ENCODE peak calls at places on chromosomes 16 and 17, in nine cellular contexts. J, H, M, Q, L, B, K, V and G are unnamed samples.

GRCh38 chr17:79691931-79692330 is 38.8 kb upstream of the ENPP7 start:
- DNase-seq in H (no peak), B (no peak), Q (no peak), K (no peak), M (no peak), L (no peak), V (peak; percentile 37), J (no peak), G (no peak)

GRCh38 chr17:35315283-35315682 is 58.1 kb downstream of the SLFN11 start:
- DNase-seq in V (no peak), M (no peak), B (no peak), K (no peak), Q (peak; percentile 71), H (no peak), L (no peak), J (no peak), G (no peak)

GRCh38 chr17:1905190-1905919 is 75.5 kb downstream of the RPA1 start:
- DNase-seq in B (peak; percentile 54), J (peak; percentile 16), L (no peak), V (no peak), K (no peak), H (no peak), M (no peak), Q (no peak), G (no peak)

GRCh38 chr16:3142770-3143169 is 7.9 kb downstream of the ZNF213 start:
- DNase-seq in J (no peak), L (no peak), H (no peak), Q (no peak), M (no peak), B (peak; percentile 7), K (no peak), V (no peak), G (no peak)

GRCh38 chr17:31645351-31645750 is 213.7 kb downstream of the COPRS start:
- DNase-seq in Q (no peak), J (no peak), M (no peak), V (no peak), B (no peak), H (no peak), K (no peak), L (no peak), G (no peak)

GRCh38 chr17:57505841-57506240 is 239.3 kb downstream of the CCDC182 start:
- DNase-seq in J (no peak), H (no peak), L (no peak), Q (no peak), B (peak; percentile 72), V (no peak), M (no peak), K (no peak), G (no peak)

GRCh38 chr17:30928584-30928983 is 6.8 kb downstream of the ADAP2 start:
- DNase-seq in B (no peak), J (no peak), K (no peak), H (peak; percentile 34), V (no peak), L (no peak), Q (no peak), M (no peak), G (no peak)

GRCh38 chr16:74438492-74438979 is 17.3 kb upstream of the CLEC18B start:
- DNase-seq in Q (peak; percentile 37), V (no peak), H (no peak), M (no peak), J (no peak), B (no peak), L (no peak), K (no peak), G (no peak)

GRCh38 chr17:10775058-10775457 is 28.8 kb downstream of the TMEM238L start:
- DNase-seq in K (no peak), H (peak; percentile 41), J (no peak), M (no peak), B (no peak), Q (no peak), V (peak; percentile 62), L (no peak), G (no peak)

GRCh38 chr17:46772879-46773620 is 45.4 kb downstream of the WNT3 start:
- DNase-seq in J (no peak), H (peak; percentile 48), V (no peak), K (no peak), M (no peak), Q (no peak), L (no peak), B (peak; percentile 41), G (no peak)

DNA sequence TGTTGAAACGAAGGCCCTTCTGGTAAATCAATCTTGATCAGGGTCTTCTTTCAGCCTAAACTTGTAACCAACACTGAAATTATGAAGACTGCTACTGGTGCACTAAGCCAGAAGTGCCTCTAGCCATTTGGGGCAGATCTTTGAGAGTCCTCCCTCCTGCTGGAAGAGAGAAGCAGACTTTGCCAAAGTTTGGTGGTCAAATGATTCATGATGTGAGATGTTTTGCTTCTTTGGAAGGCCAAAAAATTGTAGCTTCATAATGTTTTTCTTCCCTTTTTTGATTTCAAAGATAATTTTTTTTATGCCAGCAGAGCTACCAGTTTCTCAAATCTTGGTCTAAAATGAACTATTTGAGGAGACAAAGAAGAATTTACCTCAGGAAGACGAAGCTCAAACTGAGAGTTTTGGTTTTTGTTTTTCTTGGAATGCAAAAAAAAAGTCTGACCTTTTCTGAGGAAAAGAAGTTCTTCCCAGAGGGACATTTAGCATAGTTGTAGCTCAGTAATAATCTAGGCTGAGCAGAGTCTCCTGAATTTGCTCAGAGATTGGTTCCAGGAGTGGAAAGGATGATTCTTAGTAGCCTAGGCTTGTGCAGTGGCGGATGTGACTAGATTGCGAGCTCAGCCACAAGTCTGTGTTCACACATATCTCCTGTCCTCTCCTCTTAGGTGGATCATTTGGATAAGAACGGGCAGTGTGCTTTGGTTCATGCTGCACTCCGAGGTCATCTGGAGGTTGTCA is 50.9 kb downstream of the CYB561 start:
- DNase-seq in M (no peak), Q (no peak), J (no peak), V (no peak), H (no peak), K (no peak), B (no peak), L (no peak), G (no peak)
- H3K4me3 ChIP-seq in M (no peak overlapping the region), Q (no peak overlapping the region), J (no peak overlapping the region), V (no peak overlapping the region), H (no peak overlapping the region), K (no peak overlapping the region), B (no peak overlapping the region), L (no peak overlapping the region), G (no peak overlapping the region)

GRCh38 chr16:19203374-19203966 is 35.4 kb downstream of the SYT17 start:
- DNase-seq in M (no peak), J (no peak), L (no peak), H (no peak), Q (no peak), V (peak; percentile 80), B (no peak), K (no peak), G (no peak)
- TF ChIP-seq POLR2AphosphoS5 in M (no peak), J (no peak), L (no peak), H (no peak), Q (no peak), V (no peak), B (no peak), K (no peak), G (no peak)

DNA sequence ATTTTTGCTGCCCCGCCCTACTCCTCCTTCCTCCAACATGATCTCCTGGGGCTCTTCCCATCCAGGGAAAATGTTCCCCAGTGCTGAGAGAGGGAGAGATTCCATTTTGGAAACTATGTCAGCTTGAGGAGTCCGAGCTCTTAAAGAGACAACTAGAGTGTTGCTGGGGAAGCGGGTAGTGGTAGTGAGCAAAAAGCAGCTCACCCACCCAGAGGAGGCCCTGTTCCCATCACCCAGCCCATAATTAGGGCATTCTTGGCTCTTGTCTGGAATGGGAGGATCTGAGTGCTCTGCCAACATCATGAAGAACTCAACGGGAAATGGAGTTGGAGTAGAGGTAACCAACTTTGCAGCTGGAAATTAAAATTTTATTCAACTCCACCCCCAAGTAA is 9.1 kb upstream of the MSL1 start:
- DNase-seq in Q (no peak), V (no peak), H (peak; percentile 72), J (no peak), M (no peak), K (no peak), B (no peak), L (no peak), G (peak; percentile 94)
- H3K4me1 ChIP-seq in Q (peaks cover 56% of the 10 kb centered on the region), V (peaks cover 84% of the 10 kb centered on the region), H (peaks cover 71% of the 10 kb centered on the region), J (peaks cover 89% of the 10 kb centered on the region), M (peaks cover 53% of the 10 kb centered on the region), K (peaks cover 45% of the 10 kb centered on the region), B (peaks cover 37% of the 10 kb centered on the region), L (peaks cover 62% of the 10 kb centered on the region), G (peaks cover 70% of the 10 kb centered on the region)

GRCh38 chr17:16552637-16553045 is 16.4 kb downstream of the ZNF287 start:
- DNase-seq in V (no peak), H (no peak), Q (no peak), M (no peak), K (no peak), B (no peak), L (no peak), J (no peak), G (no peak)
- H3K4me3 ChIP-seq in V (no peak overlapping the region), H (no peak overlapping the region), Q (no peak overlapping the region), M (no peak overlapping the region), K (no peak overlapping the region), B (no peak overlapping the region), L (no peak overlapping the region), J (no peak overlapping the region), G (no peak overlapping the region)

GRCh38 chr16:89378947-89379771 is 111.2 kb downstream of the ANKRD11 start:
- DNase-seq in B (no peak), Q (no peak), K (no peak), H (peak; percentile 55), J (no peak), L (no peak), M (no peak), V (no peak), G (no peak)
- TF ChIP-seq POLR2AphosphoS5 in B (no peak), Q (no peak), K (no peak), H (no peak), J (no peak), L (no peak), M (no peak), V (peak; percentile 19), G (no peak)